ENCODE peak calls at places on chromosomes 7 and 10, in five cellular contexts. X is GM23338, L is uterus, I is pancreas, P is lower lobe of right lung. G is an unnamed sample.

GRCh38 chr7:20220824-20221547 is 3.8 kb upstream of the MACC1 start:
- DNase-seq in X (no peak), L (no peak), I (no peak), P (no peak), G (no peak)

GRCh38 chr10:68595513-68595912 is 35.4 kb downstream of the TET1 start:
- DNase-seq in X (no peak), L (no peak), I (no peak), P (no peak), G (no peak)

GRCh38 chr7:155069992-155070827 is at the start of gene HTR5A:
- DNase-seq in X (peak), L (peak), I (peak), P (peak), G (no peak)

GRCh38 chr7:149838992-149839408 is 825 bp downstream of the ZNF862 start:
- DNase-seq in X (peak), L (no peak), I (no peak), P (no peak), G (no peak)

GRCh38 chr10:109875828-109876821 is 47.2 kb downstream of the XPNPEP1 start:
- DNase-seq in X (no peak), L (no peak), I (no peak), P (no peak), G (no peak)

GRCh38 chr7:152313879-152314604 is 121.8 kb downstream of the KMT2C start:
- DNase-seq in X (no peak), L (peak), I (peak), P (no peak), G (no peak)

GRCh38 chr7:31688990-31689389 is 2.0 kb downstream of the PPP1R17 start:
- DNase-seq in X (no peak), L (no peak), I (no peak), P (no peak), G (no peak)

GRCh38 chr10:86538547-86538946 is 17.0 kb upstream of the WAPL start:
- DNase-seq in X (no peak), L (no peak), I (no peak), P (peak), G (peak)

GRCh38 chr7:55690-56248 is 136.6 kb upstream of the FAM20C start:
- DNase-seq in X (peak), L (no peak), I (no peak), P (peak), G (no peak)

GRCh38 chr7:67512481-67512880 is 515.8 kb downstream of the TYW1 start:
- DNase-seq in X (no peak), L (no peak), I (no peak), P (no peak), G (no peak)

GRCh38 chr7:90276033-90276728 is 31.2 kb downstream of the CFAP69 start:
- DNase-seq in X (no peak), L (no peak), I (no peak), P (no peak), G (no peak)

GRCh38 chr10:14736600-14737081 is 38.1 kb downstream of the FAM107B start:
- DNase-seq in X (peak), L (no peak), I (no peak), P (no peak), G (no peak)

DNA sequence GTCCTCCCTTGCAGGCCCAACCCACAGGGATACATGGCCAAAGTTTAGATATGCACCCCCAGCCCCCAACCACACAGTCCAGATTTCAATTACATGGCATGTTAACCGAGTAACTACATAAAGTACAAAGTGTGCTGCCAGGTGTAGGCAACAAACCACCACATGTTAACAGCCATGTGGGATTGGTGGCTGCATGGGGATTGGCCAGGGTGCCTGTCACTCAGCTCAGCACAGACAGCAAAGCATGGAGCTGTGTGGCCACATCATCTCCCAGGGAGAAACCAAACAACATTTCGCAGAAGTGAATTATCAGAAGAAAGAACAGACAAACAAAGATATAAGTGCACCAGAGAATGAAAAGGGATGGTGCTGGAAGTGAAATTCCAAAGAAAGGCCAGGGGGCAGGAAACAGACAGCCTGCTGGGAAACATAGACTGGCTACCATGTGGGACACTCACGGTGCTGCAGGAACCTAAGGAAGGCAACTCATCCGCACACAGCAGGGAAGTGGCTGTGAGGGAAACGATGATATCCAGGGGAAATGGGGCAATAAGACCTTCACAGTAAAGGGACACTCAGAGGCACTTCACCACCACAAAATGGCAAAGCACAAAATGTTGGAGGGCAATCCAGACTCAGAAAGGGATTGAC is 171.2 kb downstream of the PTPRN2 start:
- DNase-seq in X (no peak), L (no peak), I (no peak), P (no peak), G (no peak)
- TF ChIP-seq CTCF in X (no peak), L (no peak), I (no peak), P (no peak), G (no peak)

DNA sequence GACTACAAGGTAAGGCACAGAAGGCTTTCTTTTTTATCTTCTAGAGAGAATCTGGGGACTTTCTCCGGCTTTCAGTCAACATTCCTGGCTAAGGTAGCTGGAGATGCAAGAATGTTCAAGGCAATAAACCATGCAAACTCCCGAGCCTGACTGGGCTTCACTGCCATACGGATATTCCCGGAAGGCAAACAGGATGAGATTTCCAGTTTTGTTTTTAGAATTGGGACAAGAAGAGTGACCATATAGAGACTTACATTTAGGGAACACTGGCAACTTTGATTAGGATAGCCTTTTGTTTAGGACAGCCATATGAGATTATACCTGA is 269 bp downstream of the CALD1 start:
- DNase-seq in X (no peak), L (peak), I (no peak), P (no peak), G (no peak)
- H3K4me3 ChIP-seq in X (peak), L (peak), I (peak), P (peak), G (no peak)

DNA sequence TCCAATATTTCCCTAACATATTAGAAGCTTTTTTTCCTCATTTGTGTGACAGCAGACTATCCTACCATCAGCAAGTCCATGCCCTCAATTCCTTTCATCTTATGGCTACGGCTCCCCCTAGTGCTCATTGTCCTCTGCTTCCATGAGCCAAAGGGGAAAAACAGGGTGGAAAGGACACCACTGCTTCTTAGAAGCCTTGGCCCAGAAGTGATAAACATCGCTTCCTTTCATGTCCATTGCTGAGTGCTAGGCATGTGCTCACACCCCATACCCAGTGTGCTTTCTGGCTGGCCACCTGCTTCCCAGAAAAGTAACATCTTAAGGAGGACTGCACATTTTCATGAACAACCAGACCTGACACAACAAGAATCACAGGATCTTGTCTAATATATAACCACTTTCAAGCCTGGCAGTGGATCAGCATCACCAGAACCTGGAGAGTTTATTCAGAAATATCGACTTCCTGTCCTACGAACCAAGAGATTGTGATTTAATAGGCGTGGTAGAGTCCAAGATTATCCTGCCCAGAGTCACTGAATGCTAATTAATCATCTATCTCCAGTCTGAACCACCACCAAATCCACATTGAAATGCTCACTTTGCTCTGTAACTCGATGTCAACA is 650.5 kb upstream of the SORCS1 start:
- DNase-seq in X (peak), L (peak), I (peak), P (no peak), G (no peak)
- TF ChIP-seq CTCF in X (peak), L (no peak), I (no peak), P (peak), G (peak)

GRCh38 chr7:100492738-100493475 is 9.2 kb downstream of the NYAP1 start:
- DNase-seq in X (no peak), L (no peak), I (no peak), P (no peak), G (no peak)
- H3K4me3 ChIP-seq in X (peak), L (peak), I (peak), P (peak), G (peak)

DNA sequence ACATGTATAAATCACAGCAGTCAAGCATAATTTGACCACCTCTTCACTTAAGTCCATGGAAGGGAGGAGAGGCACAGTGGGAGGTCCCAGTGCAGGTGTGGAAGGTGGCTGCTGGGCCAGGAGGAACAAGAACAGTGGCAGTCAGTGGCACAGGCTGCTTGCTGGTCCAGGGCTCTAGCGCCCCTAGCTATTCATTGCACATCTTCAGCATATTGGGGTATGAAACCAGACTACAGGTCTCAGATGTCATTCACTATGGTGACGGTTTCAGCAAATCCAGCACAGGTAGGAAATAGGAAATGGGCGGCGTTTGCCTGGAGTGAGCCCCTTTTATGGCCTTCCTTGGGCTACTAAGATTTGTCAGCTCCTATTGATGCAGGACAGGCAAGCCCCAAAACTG is 609.0 kb downstream of the PARD3 start:
- DNase-seq in X (no peak), L (no peak), I (no peak), P (no peak), G (no peak)
- TF ChIP-seq CTCF in X (peak), L (no peak), I (no peak), P (no peak), G (peak)

GRCh38 chr7:127654404-127655392 is 2.7 kb downstream of the SND1 start:
- DNase-seq in X (no peak), L (no peak), I (no peak), P (no peak), G (no peak)
- H3K4me3 ChIP-seq in X (peak), L (no peak), I (peak), P (no peak), G (peak)

GRCh38 chr10:93745411-93746065 is 12.2 kb upstream of the LGI1 start:
- DNase-seq in X (peak), L (no peak), I (no peak), P (no peak), G (no peak)
- TF ChIP-seq CTCF in X (peak), L (no peak), I (no peak), P (no peak), G (peak)

DNA sequence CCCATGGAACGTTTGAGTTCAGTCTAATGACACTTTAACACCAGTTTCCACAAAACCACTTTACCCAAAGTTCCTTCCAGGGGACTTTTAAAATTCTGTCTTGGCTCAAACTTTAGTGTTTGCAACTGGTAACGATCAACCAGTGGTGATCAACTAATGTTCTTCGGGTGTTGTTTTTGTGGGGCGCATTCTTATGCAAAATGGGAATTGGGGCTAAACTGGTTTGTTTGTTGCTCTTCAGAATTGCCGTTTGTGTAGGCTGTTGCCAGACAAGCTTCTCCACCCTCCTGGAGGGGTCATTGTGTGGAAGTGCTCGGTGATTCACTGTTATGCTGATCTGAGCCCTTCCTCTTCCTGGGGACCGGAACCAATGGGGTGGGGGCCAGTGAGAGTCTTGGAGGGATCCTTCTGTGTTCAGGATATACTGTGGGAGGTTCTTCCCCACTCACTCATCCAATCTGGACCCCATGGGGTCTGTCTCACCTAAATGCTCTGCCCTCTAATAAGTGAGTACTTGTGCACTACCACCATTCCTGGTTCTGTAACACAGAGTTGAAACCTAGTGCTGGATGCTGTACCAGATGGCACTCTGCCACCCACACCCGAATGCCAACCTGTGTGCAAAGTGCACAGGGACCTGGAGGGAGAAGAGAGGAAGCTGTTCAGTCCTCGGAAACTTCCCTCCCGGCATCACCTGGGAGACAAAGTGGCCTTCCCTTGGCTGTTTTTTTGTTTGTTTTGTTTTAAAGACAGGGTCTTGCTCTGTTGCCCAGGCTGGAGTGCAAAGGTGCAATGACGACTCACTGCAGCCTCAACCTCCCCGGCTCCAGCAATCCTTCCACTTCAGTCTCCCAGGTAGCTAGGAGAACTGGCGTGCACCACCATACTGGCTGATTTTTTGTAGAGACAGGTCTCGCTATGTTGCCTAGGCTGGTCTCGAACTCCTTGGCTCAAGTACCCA is 2.1 kb downstream of the NFE2L3 start:
- DNase-seq in X (peak), L (no peak), I (no peak), P (no peak), G (no peak)
- H3K4me3 ChIP-seq in X (peak), L (no peak), I (no peak), P (peak), G (peak)

DNA sequence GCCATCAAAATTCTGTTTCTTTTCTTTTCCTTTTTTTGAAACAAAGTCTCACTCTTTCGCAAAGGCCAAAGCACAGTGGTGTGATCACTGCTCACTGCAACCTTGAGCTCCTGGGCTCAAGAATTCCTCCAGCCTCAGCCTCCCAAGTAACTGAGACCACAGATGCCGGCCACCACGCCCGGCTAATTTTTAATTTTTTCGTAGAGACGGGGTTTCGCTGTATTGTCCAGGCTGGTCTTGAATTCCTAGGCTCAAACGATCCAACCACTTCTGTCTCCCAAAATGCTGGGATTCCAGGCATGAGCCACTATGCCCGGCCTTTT is 25.7 kb upstream of the TRIM56 start:
- DNase-seq in X (no peak), L (no peak), I (no peak), P (no peak), G (no peak)
- TF ChIP-seq CTCF in X (no peak), L (no peak), I (no peak), P (no peak), G (no peak)